ENCODE peak calls at places on chromosomes 2 and 18, in four cellular contexts. M is suprapubic skin, Q is OCI-LY7, X is cardiac fibroblast. E is an unnamed sample.

GRCh38 chr2:204177977-204178522 is 241.5 kb downstream of the ICOS start:
- DNase-seq in Q (peak), X (peak), M (no peak), E (no peak)

GRCh38 chr2:26534098-26534864 is 56.4 kb upstream of the OTOF start:
- DNase-seq in M (no peak), X (peak), Q (no peak), E (no peak)

GRCh38 chr2:27992787-27993747 is 102.5 kb downstream of the BABAM2 start:
- DNase-seq in Q (no peak), X (peak), M (no peak), E (peak)

GRCh38 chr2:11532434-11533055 is 1.3 kb upstream of the GREB1 start:
- DNase-seq in Q (no peak), M (no peak), X (peak), E (peak)

GRCh38 chr2:41698787-41699422 is 348.9 kb upstream of the PKDCC start:
- DNase-seq in M (no peak), X (peak), Q (peak), E (no peak)

GRCh38 chr2:205806126-205806905 is 124.0 kb downstream of the NRP2 start:
- DNase-seq in M (no peak), Q (no peak), X (no peak), E (no peak)

GRCh38 chr2:221203138-221203537 is 369.0 kb downstream of the EPHA4 start:
- DNase-seq in M (no peak), X (no peak), Q (peak), E (no peak)

GRCh38 chr18:12766986-12767433 is 64.2 kb downstream of the PSMG2 start:
- DNase-seq in Q (no peak), M (peak), X (no peak), E (no peak)

GRCh38 chr2:1521191-1521877 is 108.1 kb downstream of the TPO start:
- DNase-seq in Q (no peak), M (peak), X (no peak), E (no peak)

GRCh38 chr2:138589663-138590062 is 88.1 kb downstream of the SPOPL start:
- DNase-seq in M (no peak), X (no peak), Q (no peak), E (no peak)

GRCh38 chr2:147989809-147990403 is 30.6 kb downstream of the ORC4 start:
- DNase-seq in X (peak), M (no peak), Q (peak), E (no peak)

GRCh38 chr2:240458900-240459391 is 23.5 kb downstream of the GPC1 start:
- DNase-seq in X (no peak), M (no peak), Q (no peak), E (no peak)

GRCh38 chr2:3134026-3134571 is 243.5 kb downstream of the EIPR1 start:
- DNase-seq in X (no peak), Q (no peak), M (peak), E (no peak)

GRCh38 chr2:47230418-47230817 is 75.3 kb upstream of the STPG4 start:
- DNase-seq in X (peak), M (no peak), Q (no peak), E (no peak)

GRCh38 chr2:8848328-8849100 is 11.1 kb upstream of the KIDINS220 start:
- DNase-seq in M (no peak), X (no peak), Q (no peak), E (no peak)

GRCh38 chr2:125643128-125643527 is 1012.8 kb upstream of the GYPC start:
- DNase-seq in X (no peak), M (no peak), Q (no peak), E (no peak)

GRCh38 chr2:73920577-73921545 is 5.8 kb upstream of the DGUOK start:
- DNase-seq in Q (peak), X (peak), M (no peak), E (no peak)

GRCh38 chr2:29603341-29603740 is 318.0 kb downstream of the ALK start:
- DNase-seq in X (no peak), Q (no peak), M (no peak), E (no peak)

DNA sequence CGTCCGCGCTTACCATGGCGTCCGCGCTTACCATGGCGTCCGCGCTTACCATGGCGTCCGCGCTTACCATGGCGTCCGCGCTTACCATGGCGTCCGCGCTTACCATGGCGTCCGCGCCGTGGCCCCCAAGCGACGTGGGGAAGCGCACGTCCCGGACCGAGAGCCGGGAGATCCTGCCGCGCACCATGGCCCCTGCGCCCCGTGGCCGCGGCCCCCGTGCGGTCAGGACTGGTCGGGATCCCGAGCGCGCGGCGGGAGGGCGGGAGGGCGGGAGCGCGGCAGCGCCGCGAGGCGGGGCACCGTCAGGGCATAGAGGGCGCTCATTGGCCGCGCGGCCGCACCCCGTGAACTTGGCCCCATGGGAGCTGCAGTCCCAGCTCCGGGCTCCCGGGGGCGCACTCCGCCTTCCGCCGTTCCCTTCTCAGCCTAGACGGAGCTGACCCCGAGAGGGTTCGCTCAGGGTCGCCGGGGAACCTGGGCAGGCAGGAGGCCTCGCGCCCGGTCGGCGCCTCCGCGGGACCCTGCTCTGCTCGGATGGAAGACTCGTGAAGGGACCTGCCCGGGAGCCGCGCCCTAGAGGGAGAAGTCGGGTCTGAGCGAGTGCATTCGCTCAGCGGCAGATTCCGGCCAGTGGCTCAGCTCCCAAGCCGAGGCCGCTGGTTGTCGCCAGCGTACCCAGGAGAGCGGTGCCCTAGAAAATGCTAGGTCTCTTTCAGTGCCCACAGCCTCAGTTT is at the start of gene ENOSF1:
- DNase-seq in X (peak), M (peak), Q (peak), E (peak)
- TF ChIP-seq CTCF in X (peak), M (peak), Q (peak), E (peak)

GRCh38 chr18:79951545-79952456 is at the start of gene SLC66A2:
- DNase-seq in X (peak), Q (peak), M (peak), E (peak)
- TF ChIP-seq CTCF in X (no peak), Q (peak), M (no peak), E (no peak)

GRCh38 chr18:53698907-53699306 is 525.6 kb downstream of the MBD2 start:
- DNase-seq in X (peak), Q (peak), M (no peak), E (no peak)
- TF ChIP-seq CTCF in X (peak), Q (peak), M (peak), E (peak)

DNA sequence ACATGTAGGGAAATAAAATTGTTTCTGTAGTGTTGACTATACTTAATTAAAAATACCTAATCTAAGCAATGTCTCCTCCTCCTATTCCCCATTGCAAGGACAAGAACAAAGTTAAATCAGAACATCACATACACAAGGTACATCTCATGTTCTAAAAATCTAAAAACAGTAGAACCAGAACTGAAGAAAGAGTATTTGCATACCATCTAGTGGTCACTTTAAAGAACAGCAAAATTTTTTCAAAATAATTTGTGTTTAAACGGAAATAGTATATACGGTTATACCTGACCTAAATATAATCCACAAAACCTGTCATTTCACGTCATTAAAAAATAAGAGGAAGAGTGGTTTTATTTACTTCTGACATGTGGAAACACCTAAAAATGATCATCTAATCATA is 294.3 kb upstream of the KCNH7 start:
- DNase-seq in M (no peak), Q (no peak), X (peak), E (peak)
- TF ChIP-seq CTCF in M (no peak), Q (peak), X (peak), E (peak)

GRCh38 chr18:50281295-50281971 is at the start of gene MBD1:
- DNase-seq in M (peak), X (peak), Q (peak), E (peak)
- TF ChIP-seq CTCF in M (peak), X (peak), Q (peak), E (peak)

GRCh38 chr2:54551123-54551756 is 95.1 kb downstream of the SPTBN1 start:
- DNase-seq in M (no peak), Q (peak), X (no peak), E (no peak)
- TF ChIP-seq CTCF in M (no peak), Q (no peak), X (no peak), E (no peak)